ENCODE peak calls at places on chromosome 1, in six cellular contexts. N is testis, U is left ventricle myocardium inferior, T is right lobe of liver, M is HepG2, O is brain microvascular endothelial cell. J is an unnamed sample. For H3K36me3, the result is how much of the 10 kb centered on the place peaks cover.

GRCh38 chr1:70922196-70922595 is 125.4 kb downstream of the PTGER3 start:
- DNase-seq in T (no peak), M (no peak), U (no peak), N (no peak), O (no peak), J (no peak)

GRCh38 chr1:54153548-54154439 is 994 bp upstream of the CDCP2 start:
- DNase-seq in T (peak), M (peak), U (peak), N (peak), O (peak), J (peak)

GRCh38 chr1:156268336-156268735 is 14.3 kb downstream of the SMG5 start:
- DNase-seq in O (peak), U (no peak), T (no peak), N (peak), M (no peak), J (no peak)

GRCh38 chr1:157117527-157118057 is 18.0 kb upstream of the ETV3L start:
- DNase-seq in U (no peak), M (no peak), O (no peak), N (no peak), T (no peak), J (no peak)

GRCh38 chr1:65265296-65266271 is 43.8 kb upstream of the DNAJC6 start:
- DNase-seq in M (peak), U (peak), N (peak), O (peak), T (no peak), J (peak)

GRCh38 chr1:44661786-44662682 is 12.2 kb downstream of the TMEM53 start:
- DNase-seq in T (peak), M (no peak), O (no peak), U (no peak), N (no peak), J (no peak)

GRCh38 chr1:9655127-9655723 is 3.7 kb downstream of the PIK3CD start:
- DNase-seq in M (no peak), N (no peak), T (no peak), U (no peak), O (no peak), J (no peak)

GRCh38 chr1:40899230-40899870 is 37.2 kb upstream of the CITED4 start:
- DNase-seq in N (no peak), T (no peak), U (no peak), O (no peak), M (no peak), J (peak)

GRCh38 chr1:179817789-179818188 is 59.8 kb downstream of the TOR1AIP2 start:
- DNase-seq in O (peak), N (peak), M (no peak), T (no peak), U (peak), J (no peak)

GRCh38 chr1:154837034-154837678 is 32.9 kb downstream of the KCNN3 start:
- DNase-seq in M (no peak), N (no peak), U (peak), O (no peak), T (no peak), J (no peak)

GRCh38 chr1:52325782-52326181 is 40.2 kb downstream of the CC2D1B start:
- DNase-seq in M (no peak), T (no peak), O (no peak), U (no peak), N (no peak), J (no peak)

GRCh38 chr1:156502749-156503671 is 2.4 kb upstream of the MEF2D start:
- DNase-seq in N (peak), M (no peak), O (peak), T (no peak), U (peak), J (peak)

GRCh38 chr1:36586146-36586545 is 103.4 kb upstream of the CSF3R start:
- DNase-seq in N (no peak), M (no peak), T (no peak), U (no peak), O (no peak), J (no peak)

GRCh38 chr1:162131405-162132321 is 62.2 kb downstream of the NOS1AP start:
- DNase-seq in T (no peak), M (peak), N (no peak), O (no peak), U (no peak), J (peak)

GRCh38 chr1:21334214-21335087 is 44.2 kb upstream of the ECE1 start:
- DNase-seq in N (peak), M (no peak), U (peak), O (peak), T (peak), J (no peak)
- H3K4me3 ChIP-seq in N (no peak), M (peak), U (peak), O (peak), T (no peak), J (no peak)

GRCh38 chr1:7971024-7971423 is 9.5 kb downstream of the PARK7 start:
- DNase-seq in O (no peak), U (no peak), T (no peak), M (no peak), N (no peak), J (no peak)
- H3K36me3 ChIP-seq in O (half or more), U (half or more), T (under half), M (half or more), N (under half), J (under half)

DNA sequence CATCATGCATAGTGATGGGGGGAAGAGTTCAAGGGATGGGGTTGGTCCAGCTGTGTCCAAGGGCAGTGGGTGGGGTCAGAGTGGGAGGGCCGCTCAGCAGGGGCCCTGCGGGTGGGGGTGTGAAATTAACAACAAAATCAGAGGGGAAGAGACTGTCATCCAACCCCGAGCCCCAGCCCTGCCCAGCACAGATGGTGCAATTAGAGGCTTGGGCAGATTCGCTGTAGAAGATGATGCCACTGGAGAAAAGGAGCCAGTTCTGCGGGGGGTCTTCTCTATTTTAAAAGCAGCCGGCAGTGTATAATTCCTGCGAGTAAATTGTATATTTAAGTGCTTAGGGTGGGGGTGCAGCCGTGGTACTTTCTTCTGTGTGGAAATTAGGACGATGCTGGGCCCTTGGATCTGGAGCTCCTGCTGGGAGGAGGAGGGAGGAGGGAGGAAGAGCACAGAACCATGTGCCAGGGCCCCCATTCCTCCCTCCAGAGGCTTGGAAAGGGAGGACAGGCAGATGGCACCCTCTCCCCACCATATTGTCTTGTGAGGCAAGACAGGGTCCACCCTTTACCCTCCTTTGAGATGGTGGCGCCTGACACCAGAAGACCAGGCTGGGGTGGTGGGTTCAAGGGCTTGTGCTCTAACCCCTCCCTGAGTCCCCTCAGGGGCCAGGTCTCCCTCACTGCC is 89.2 kb downstream of the ACTL8 start:
- DNase-seq in O (no peak), T (no peak), N (no peak), U (no peak), M (no peak), J (no peak)
- TF ChIP-seq CTCF in O (peak), T (no peak), N (no peak), U (no peak), M (no peak), J (no peak)

GRCh38 chr1:61184714-61185106 is 102.3 kb downstream of the NFIA start:
- DNase-seq in O (no peak), U (no peak), T (no peak), N (no peak), M (no peak), J (no peak)
- H3K4me3 ChIP-seq in O (peak), U (peak), T (peak), N (peak), M (no peak), J (no peak)